ENCODE peak calls at places on chromosomes 12 and 14, in four cellular contexts. P, B, I and Y are unnamed samples.

GRCh38 chr12:129049917-129050316 is 196.6 kb downstream of the GLT1D1 start:
- DNase-seq in P (no peak), B (no peak), I (no peak), Y (no peak)

GRCh38 chr12:49865782-49866135 is 22.9 kb upstream of the BCDIN3D start:
- DNase-seq in I (peak), B (no peak), P (no peak), Y (no peak)

GRCh38 chr12:43338848-43339526 is 213.0 kb downstream of the ADAMTS20 start:
- DNase-seq in P (peak), I (no peak), B (peak), Y (peak)

GRCh38 chr12:21776242-21776641 is 1.7 kb upstream of the KCNJ8 start:
- DNase-seq in B (no peak), I (no peak), P (no peak), Y (no peak)

GRCh38 chr14:76995279-76996035 is 33.1 kb downstream of the IRF2BPL start:
- DNase-seq in B (no peak), I (peak), P (no peak), Y (no peak)

GRCh38 chr12:49652921-49653520 is 29.7 kb downstream of the PRPF40B start:
- DNase-seq in B (no peak), P (no peak), I (no peak), Y (no peak)

GRCh38 chr12:41514907-41515306 is 326.8 kb downstream of the PDZRN4 start:
- DNase-seq in I (no peak), P (no peak), B (no peak), Y (no peak)

GRCh38 chr12:115598827-115599226 is 678.7 kb downstream of the MED13L start:
- DNase-seq in I (no peak), B (no peak), P (no peak), Y (no peak)

GRCh38 chr14:33587761-33588160 is 363.1 kb downstream of the EGLN3 start:
- DNase-seq in I (no peak), B (no peak), P (no peak), Y (no peak)

GRCh38 chr14:70013269-70013873 is 134.2 kb downstream of the SMOC1 start:
- DNase-seq in I (peak), B (peak), P (peak), Y (peak)

GRCh38 chr12:14327717-14328116 is 37.8 kb upstream of the ATF7IP start:
- DNase-seq in B (no peak), P (peak), I (no peak), Y (no peak)

GRCh38 chr12:93137656-93138612 is 208.8 kb upstream of the EEA1 start:
- DNase-seq in B (peak), P (peak), I (no peak), Y (no peak)

GRCh38 chr12:69732088-69732487 is 6.6 kb upstream of the RAB3IP start:
- DNase-seq in I (no peak), B (no peak), P (no peak), Y (no peak)

GRCh38 chr12:57242329-57242690 is 8.7 kb downstream of the STAC3 start:
- DNase-seq in I (no peak), P (no peak), B (no peak), Y (no peak)

GRCh38 chr12:96338852-96339478 is 61.3 kb downstream of the CDK17 start:
- DNase-seq in B (no peak), P (no peak), I (no peak), Y (peak)

GRCh38 chr12:80413462-80413861 is 30.6 kb upstream of the PTPRQ start:
- DNase-seq in B (no peak), P (no peak), I (no peak), Y (no peak)

GRCh38 chr14:75190023-75190422 is 13.6 kb upstream of the TMED10 start:
- DNase-seq in P (no peak), I (no peak), B (no peak), Y (no peak)

GRCh38 chr12:100877776-100878175 is 83.2 kb downstream of the ANO4 start:
- DNase-seq in I (no peak), P (no peak), B (peak), Y (no peak)

GRCh38 chr14:61573748-61574513 is 121.4 kb upstream of the HIF1A start:
- DNase-seq in B (no peak), I (no peak), P (peak), Y (no peak)

GRCh38 chr12:13559318-13559978 is 362.9 kb downstream of the EMP1 start:
- DNase-seq in I (no peak), P (no peak), B (no peak), Y (peak)

GRCh38 chr12:124321040-124321481 is 26.2 kb downstream of the RFLNA start:
- DNase-seq in I (peak), B (peak), P (peak), Y (peak)

GRCh38 chr14:63147018-63147417 is 57.2 kb upstream of the RHOJ start:
- DNase-seq in B (no peak), P (no peak), I (no peak), Y (no peak)

GRCh38 chr12:123634142-123634561 is 523 bp downstream of the GTF2H3 start:
- DNase-seq in I (no peak), B (no peak), P (no peak), Y (no peak)

GRCh38 chr14:22509751-22510300 is 79.2 kb downstream of the DAD1 start:
- DNase-seq in P (no peak), I (no peak), B (no peak), Y (no peak)

GRCh38 chr12:75341873-75342272 is 7.4 kb downstream of the GLIPR1L1 start:
- DNase-seq in I (no peak), B (no peak), P (peak), Y (no peak)

GRCh38 chr14:57391609-57392195 is 1.3 kb downstream of the NAA30 start:
- DNase-seq in P (peak), I (no peak), B (no peak), Y (no peak)

DNA sequence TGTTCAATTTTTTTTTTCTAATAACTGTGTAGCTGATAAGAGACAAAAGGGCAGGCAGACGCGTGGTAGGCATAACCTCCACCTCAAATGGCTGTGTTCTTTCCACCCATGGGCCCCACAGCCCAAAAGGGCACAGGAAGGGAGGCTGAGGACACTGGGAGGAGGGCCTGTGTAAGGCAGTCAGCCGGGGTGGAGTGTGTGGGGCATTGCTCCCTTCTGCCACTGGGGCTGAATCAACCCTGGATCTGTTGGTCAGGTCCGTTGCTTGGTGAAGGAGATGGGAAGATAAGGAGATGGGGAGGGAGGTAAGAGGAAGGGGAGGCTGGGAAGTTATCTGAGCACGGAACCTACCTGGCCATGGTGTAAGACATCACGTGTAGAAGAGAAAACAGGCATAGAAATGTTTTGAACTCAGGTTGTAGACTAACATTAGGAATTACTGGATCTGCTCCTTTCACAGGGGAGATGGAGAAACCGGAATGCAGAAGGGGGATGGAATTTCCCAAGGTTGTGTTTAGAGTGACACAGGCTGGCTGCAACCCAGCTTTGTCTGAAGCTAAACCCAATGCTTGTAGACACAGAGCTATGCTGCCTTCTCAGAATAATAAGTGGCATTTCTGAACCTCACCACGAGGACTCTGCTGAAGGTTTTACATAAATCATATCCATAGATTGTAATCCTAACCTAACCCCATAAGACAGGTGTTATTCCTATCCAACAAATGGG is 138.5 kb upstream of the NOS1 start:
- DNase-seq in I (no peak), P (no peak), B (peak), Y (no peak)
- TF ChIP-seq RAD21 in I (no peak), P (no peak), B (no peak), Y (no peak)

GRCh38 chr12:1130571-1130970 is 139.5 kb downstream of the ERC1 start:
- DNase-seq in B (no peak), I (no peak), P (no peak), Y (peak)
- TF ChIP-seq RAD21 in B (no peak), I (no peak), P (no peak), Y (no peak)

GRCh38 chr12:51482808-51483532 is 58.3 kb downstream of the SLC4A8 start:
- DNase-seq in P (no peak), B (no peak), I (no peak), Y (no peak)
- TF ChIP-seq RAD21 in P (no peak), B (no peak), I (no peak), Y (no peak)

DNA sequence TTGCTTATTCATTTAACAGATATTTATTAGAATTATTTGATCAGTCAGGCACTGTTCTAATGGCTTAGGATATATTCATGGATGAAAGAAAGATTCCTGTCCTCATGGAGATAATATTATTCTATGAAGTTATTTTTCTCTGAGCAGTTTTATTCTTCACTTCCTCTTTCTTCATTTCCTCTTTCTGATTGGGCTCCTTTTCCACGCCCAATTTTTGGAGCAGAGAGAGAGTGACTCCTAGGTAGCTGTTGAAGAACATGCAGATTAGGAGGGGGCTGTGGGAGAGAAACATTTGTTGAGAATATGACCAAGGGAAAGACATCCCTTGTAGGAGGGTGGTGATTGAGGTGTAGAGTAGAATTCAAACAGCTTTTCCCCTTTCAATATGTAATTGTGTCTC is 6.0 kb upstream of the YARS2 start:
- DNase-seq in P (no peak), B (no peak), I (no peak), Y (no peak)
- TF ChIP-seq RAD21 in P (no peak), B (no peak), I (no peak), Y (no peak)

GRCh38 chr14:92990456-92991430 is 67.8 kb downstream of the CHGA start:
- DNase-seq in P (no peak), B (no peak), I (no peak), Y (no peak)
- TF ChIP-seq RAD21 in P (no peak), B (no peak), I (no peak), Y (no peak)

GRCh38 chr12:120643574-120643973 is 3.1 kb downstream of the CABP1 start:
- DNase-seq in I (no peak), B (no peak), P (no peak), Y (no peak)

GRCh38 chr12:120642806-120643205 is 2.4 kb downstream of the CABP1 start:
- DNase-seq in P (peak), B (no peak), I (no peak), Y (no peak)

GRCh38 chr12:120639771-120640721 is at the start of gene CABP1:
- DNase-seq in B (peak), P (no peak), I (peak), Y (peak)

GRCh38 chr12:120642086-120642485 is 1.7 kb downstream of the CABP1 start:
- DNase-seq in I (no peak), B (no peak), P (no peak), Y (no peak)

GRCh38 chr12:120640840-120641833 is 711 bp downstream of the CABP1 start:
- DNase-seq in P (peak), I (peak), B (no peak), Y (peak)
- TF ChIP-seq RAD21 in P (no peak), I (peak), B (no peak), Y (no peak)